ENCODE peak calls at places on chromosomes 5 and 9, in ten cellular contexts. V, P, Z, U, K, Q, M, S, X and J are unnamed samples.

GRCh38 chr9:121399883-121400607 is 30.0 kb upstream of the STOM start:
- DNase-seq in V (no peak), P (no peak), Z (peak; percentile 69), U (no peak), K (peak; percentile 86), Q (peak; percentile 74), M (no peak), S (no peak), X (peak; percentile 13), J (no peak)

GRCh38 chr5:113330533-113331200 is 104.1 kb downstream of the TSSK1B start:
- DNase-seq in V (no peak), P (no peak), Z (peak; percentile 19), U (peak; percentile 91), K (no peak), Q (peak; percentile 54), M (no peak), S (peak; percentile 49), X (peak; percentile 40), J (no peak)

GRCh38 chr5:176734756-176735342 is 75.5 kb upstream of the UNC5A start:
- DNase-seq in V (peak; percentile 9), P (no peak), Z (no peak), U (peak; percentile 34), K (no peak), Q (no peak), M (peak; percentile 16), S (no peak), X (no peak), J (peak; percentile 13)

GRCh38 chr5:33588654-33589372 is 148.0 kb downstream of the TARS1 start:
- DNase-seq in V (peak; percentile 81), P (peak; percentile 16), Z (peak; percentile 34), U (no peak), K (peak; percentile 91), Q (peak; percentile 47), M (no peak), S (no peak), X (no peak), J (no peak)

GRCh38 chr5:15183520-15183919 is 311.9 kb upstream of the ANKH start:
- DNase-seq in V (no peak), P (no peak), Z (no peak), U (no peak), K (peak; percentile 46), Q (no peak), M (no peak), S (no peak), X (no peak), J (no peak)

GRCh38 chr5:74067748-74068541 is 441.9 kb downstream of the ARHGEF28 start:
- DNase-seq in V (no peak), P (no peak), Z (no peak), U (no peak), K (no peak), Q (peak; percentile 8), M (no peak), S (no peak), X (no peak), J (no peak)

GRCh38 chr5:174825587-174825986 is 101.2 kb downstream of the MSX2 start:
- DNase-seq in V (no peak), P (no peak), Z (no peak), U (no peak), K (no peak), Q (peak; percentile 7), M (no peak), S (no peak), X (no peak), J (no peak)

GRCh38 chr5:156835905-156836304 is 14.2 kb upstream of the PPP1R2B start:
- DNase-seq in V (peak; percentile 39), P (no peak), Z (peak; percentile 2), U (no peak), K (peak; percentile 81), Q (peak; percentile 10), M (no peak), S (no peak), X (no peak), J (no peak)

GRCh38 chr5:158727108-158727507 is 372.6 kb downstream of the EBF1 start:
- DNase-seq in V (no peak), P (no peak), Z (no peak), U (no peak), K (no peak), Q (no peak), M (no peak), S (peak; percentile 19), X (no peak), J (no peak)

GRCh38 chr5:39479537-39479936 is 54.8 kb upstream of the DAB2 start:
- DNase-seq in V (no peak), P (no peak), Z (no peak), U (no peak), K (no peak), Q (no peak), M (no peak), S (no peak), X (no peak), J (no peak)
- H3K4me1 ChIP-seq in V (no peaks in the 10 kb centered on the region), P (no peaks in the 10 kb centered on the region), Z (no peaks in the 10 kb centered on the region), U (no peaks in the 10 kb centered on the region), K (peaks cover 15% of the 10 kb centered on the region), Q (no peaks in the 10 kb centered on the region), M (peaks cover 3% of the 10 kb centered on the region), S (no peaks in the 10 kb centered on the region), X (no peaks in the 10 kb centered on the region), J (peaks cover 2% of the 10 kb centered on the region)

GRCh38 chr5:38023353-38023752 is 183.5 kb upstream of the GDNF start:
- DNase-seq in V (no peak), P (no peak), Z (no peak), U (no peak), K (no peak), Q (no peak), M (no peak), S (no peak), X (no peak), J (peak; percentile 32)

GRCh38 chr5:38018011-38018410 is 178.2 kb upstream of the GDNF start:
- DNase-seq in V (no peak), P (no peak), Z (no peak), U (no peak), K (no peak), Q (no peak), M (no peak), S (no peak), X (no peak), J (no peak)

GRCh38 chr5:38029431-38030065 is 189.7 kb upstream of the GDNF start:
- DNase-seq in V (peak; percentile 30), P (no peak), Z (no peak), U (no peak), K (peak; percentile 12), Q (no peak), M (no peak), S (no peak), X (no peak), J (no peak)

GRCh38 chr5:38022621-38023020 is 182.8 kb upstream of the GDNF start:
- DNase-seq in V (no peak), P (no peak), Z (no peak), U (no peak), K (no peak), Q (no peak), M (no peak), S (no peak), X (no peak), J (no peak)

DNA sequence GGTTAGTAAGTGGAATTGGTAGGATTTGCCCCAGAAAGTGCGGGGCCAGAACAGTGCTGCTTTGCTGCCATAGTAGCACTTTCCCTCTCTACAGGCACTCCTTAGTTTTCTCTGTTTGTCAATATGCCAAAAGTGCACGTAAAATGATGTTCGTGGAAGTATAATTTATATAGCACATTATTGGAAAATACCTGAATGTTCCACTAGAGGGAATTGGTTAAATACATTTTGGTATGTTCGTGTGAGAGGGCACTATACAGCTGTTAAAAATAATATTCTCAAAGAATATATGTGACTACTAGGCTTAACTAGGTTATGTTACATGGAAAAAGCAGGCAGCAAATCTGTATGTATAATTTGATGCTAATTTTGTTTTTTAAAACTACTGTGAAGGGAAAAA is 184.0 kb upstream of the GDNF start:
- DNase-seq in V (no peak), P (no peak), Z (peak; percentile 12), U (no peak), K (no peak), Q (peak; percentile 10), M (no peak), S (no peak), X (no peak), J (no peak)
- TF ChIP-seq CTCF in V (no peak), P (no peak), Z (peak; percentile 14), U (peak; percentile 26), K (peak; percentile 37), Q (peak; percentile 15), M (peak; percentile 25), S (peak; percentile 26), X (no peak), J (no peak)

GRCh38 chr5:154756203-154756870 is 1.2 kb downstream of the LARP1 start:
- DNase-seq in V (no peak), P (peak; percentile 53), Z (no peak), U (peak; percentile 71), K (no peak), Q (no peak), M (peak; percentile 83), S (peak; percentile 56), X (peak; percentile 64), J (peak; percentile 54)

GRCh38 chr5:154751854-154752253 is 3.3 kb upstream of the LARP1 start:
- DNase-seq in V (no peak), P (no peak), Z (no peak), U (no peak), K (no peak), Q (no peak), M (no peak), S (no peak), X (no peak), J (no peak)

GRCh38 chr5:154755361-154756202 is at the start of gene LARP1:
- DNase-seq in V (no peak), P (peak; percentile 47), Z (no peak), U (peak; percentile 61), K (no peak), Q (no peak), M (peak; percentile 85), S (no peak), X (peak; percentile 62), J (peak; percentile 57)

GRCh38 chr5:154754460-154755360 is 467 bp upstream of the LARP1 start:
- DNase-seq in V (peak; percentile 99), P (peak; percentile 100), Z (peak; percentile 96), U (peak; percentile 100), K (peak; percentile 100), Q (peak; percentile 97), M (peak; percentile 100), S (peak; percentile 100), X (peak; percentile 100), J (peak; percentile 99)

GRCh38 chr5:154753792-154754191 is 1.4 kb upstream of the LARP1 start:
- DNase-seq in V (no peak), P (peak; percentile 30), Z (no peak), U (no peak), K (no peak), Q (no peak), M (no peak), S (peak; percentile 74), X (peak; percentile 76), J (peak; percentile 61)
- H3K4me1 ChIP-seq in V (peaks cover 7% of the 10 kb centered on the region), P (peaks cover 7% of the 10 kb centered on the region), Z (peaks cover 39% of the 10 kb centered on the region), U (no peaks in the 10 kb centered on the region), K (peaks cover 39% of the 10 kb centered on the region), Q (peaks cover 15% of the 10 kb centered on the region), M (peaks cover 22% of the 10 kb centered on the region), S (peaks cover 28% of the 10 kb centered on the region), X (peaks cover 31% of the 10 kb centered on the region), J (peaks cover 26% of the 10 kb centered on the region)

DNA sequence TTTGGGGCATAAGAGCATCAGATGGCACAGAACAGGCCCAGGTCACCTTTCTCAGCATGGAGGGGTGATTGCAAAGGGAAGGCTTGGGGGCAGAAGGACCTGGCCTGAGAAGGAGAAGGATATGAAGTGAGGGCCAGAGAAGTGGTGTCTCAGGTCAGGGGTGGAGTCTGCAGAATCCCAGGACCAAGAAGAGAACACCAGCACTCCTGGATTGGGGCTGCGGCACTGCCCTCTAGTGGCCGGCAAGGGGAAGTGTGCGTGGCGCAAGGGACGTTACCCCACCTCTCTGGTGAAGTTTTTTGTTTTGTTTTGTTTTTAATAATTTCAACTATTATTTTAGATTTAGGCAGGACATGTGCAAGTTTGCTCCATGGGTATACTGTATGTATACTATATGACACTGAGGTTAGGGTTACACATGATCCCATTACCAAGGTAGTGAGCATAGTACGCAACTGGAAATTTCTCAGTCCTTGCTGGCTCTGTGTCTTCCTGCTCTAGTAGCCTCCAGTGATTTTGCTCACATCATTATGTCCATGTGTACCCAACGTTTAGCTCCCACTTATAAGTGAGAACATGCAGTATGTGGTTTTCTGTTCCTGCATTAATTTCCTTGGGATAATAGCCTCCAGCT is 1548.6 kb downstream of the EFNA5 start:
- DNase-seq in V (peak; percentile 71), P (no peak), Z (no peak), U (no peak), K (peak; percentile 66), Q (peak; percentile 8), M (peak; percentile 66), S (no peak), X (peak; percentile 6), J (no peak)
- TF ChIP-seq CTCF in V (peak; percentile 95), P (peak; percentile 42), Z (peak; percentile 80), U (peak; percentile 4), K (peak; percentile 94), Q (peak; percentile 25), M (peak; percentile 66), S (peak; percentile 18), X (peak; percentile 46), J (peak; percentile 32)